ENCODE peak calls at places on chromosome X, in eight cellular contexts. One of them, this sample, is unnamed.

GRCh38 chrX:26574208-26574607 is 358.2 kb downstream of the MAGEB5 start:
- DNase-seq in tibial nerve: no peak
- DNase-seq in stimulated activated CD4-positive, alpha-beta T cell treated with anti-CD3 and anti-CD28 coated beads, Interleukin-2, amount 100 ng/mL, for 48 hours: no peak
- DNase-seq in astrocyte: no peak
- DNase-seq in mammary epithelial cell: no peak
- DNase-seq in CD8-positive, alpha-beta T cell: no peak
- DNase-seq in NCI-H1092: no peak
- DNase-seq in activated T-helper 1 cell treated with anti-CD3 and anti-CD28 coated beads, Interleukin-2, amount 50 U/mL, for 16 hours: no peak
- DNase-seq in this sample: no peak

GRCh38 chrX:40007136-40007535 is 90.6 kb downstream of the BCOR start:
- DNase-seq in activated T-helper 1 cell treated with anti-CD3 and anti-CD28 coated beads, Interleukin-2, amount 50 U/mL, for 16 hours: no peak
- DNase-seq in mammary epithelial cell: no peak
- DNase-seq in tibial nerve: no peak
- DNase-seq in astrocyte: no peak
- DNase-seq in NCI-H1092: no peak
- DNase-seq in CD8-positive, alpha-beta T cell: no peak
- DNase-seq in stimulated activated CD4-positive, alpha-beta T cell treated with anti-CD3 and anti-CD28 coated beads, Interleukin-2, amount 100 ng/mL, for 48 hours: no peak
- DNase-seq in this sample: no peak

GRCh38 chrX:83419030-83419792 is 88.9 kb upstream of the POU3F4 start:
- DNase-seq in activated T-helper 1 cell treated with anti-CD3 and anti-CD28 coated beads, Interleukin-2, amount 50 U/mL, for 16 hours: no peak
- DNase-seq in astrocyte: no peak
- DNase-seq in stimulated activated CD4-positive, alpha-beta T cell treated with anti-CD3 and anti-CD28 coated beads, Interleukin-2, amount 100 ng/mL, for 48 hours: no peak
- DNase-seq in CD8-positive, alpha-beta T cell: no peak
- DNase-seq in tibial nerve: no peak
- DNase-seq in mammary epithelial cell: no peak
- DNase-seq in NCI-H1092: no peak
- DNase-seq in this sample: no peak

GRCh38 chrX:106451933-106452332 is 159.8 kb upstream of the RADX start:
- DNase-seq in mammary epithelial cell: no peak
- DNase-seq in stimulated activated CD4-positive, alpha-beta T cell treated with anti-CD3 and anti-CD28 coated beads, Interleukin-2, amount 100 ng/mL, for 48 hours: no peak
- DNase-seq in astrocyte: no peak
- DNase-seq in activated T-helper 1 cell treated with anti-CD3 and anti-CD28 coated beads, Interleukin-2, amount 50 U/mL, for 16 hours: no peak
- DNase-seq in NCI-H1092: no peak
- DNase-seq in CD8-positive, alpha-beta T cell: no peak
- DNase-seq in tibial nerve: no peak
- DNase-seq in this sample: no peak

GRCh38 chrX:132940727-132941162 is 17.7 kb downstream of the HS6ST2 start:
- DNase-seq in stimulated activated CD4-positive, alpha-beta T cell treated with anti-CD3 and anti-CD28 coated beads, Interleukin-2, amount 100 ng/mL, for 48 hours: no peak
- DNase-seq in tibial nerve: no peak
- DNase-seq in CD8-positive, alpha-beta T cell: no peak
- DNase-seq in astrocyte: no peak
- DNase-seq in NCI-H1092: no peak
- DNase-seq in activated T-helper 1 cell treated with anti-CD3 and anti-CD28 coated beads, Interleukin-2, amount 50 U/mL, for 16 hours: no peak
- DNase-seq in mammary epithelial cell: no peak
- DNase-seq in this sample: no peak

GRCh38 chrX:40245411-40246140 is 147.8 kb upstream of the BCOR start:
- DNase-seq in NCI-H1092: no peak
- DNase-seq in mammary epithelial cell: no peak
- DNase-seq in astrocyte: peak
- DNase-seq in CD8-positive, alpha-beta T cell: no peak
- DNase-seq in tibial nerve: no peak
- DNase-seq in activated T-helper 1 cell treated with anti-CD3 and anti-CD28 coated beads, Interleukin-2, amount 50 U/mL, for 16 hours: no peak
- DNase-seq in stimulated activated CD4-positive, alpha-beta T cell treated with anti-CD3 and anti-CD28 coated beads, Interleukin-2, amount 100 ng/mL, for 48 hours: no peak
- DNase-seq in this sample: no peak

GRCh38 chrX:131633285-131633917 is 89.5 kb downstream of the OR13H1 start:
- DNase-seq in tibial nerve: peak
- DNase-seq in NCI-H1092: peak
- DNase-seq in stimulated activated CD4-positive, alpha-beta T cell treated with anti-CD3 and anti-CD28 coated beads, Interleukin-2, amount 100 ng/mL, for 48 hours: peak
- DNase-seq in mammary epithelial cell: peak
- DNase-seq in activated T-helper 1 cell treated with anti-CD3 and anti-CD28 coated beads, Interleukin-2, amount 50 U/mL, for 16 hours: no peak
- DNase-seq in astrocyte: peak
- DNase-seq in CD8-positive, alpha-beta T cell: no peak
- DNase-seq in this sample: peak

GRCh38 chrX:32293962-32294708 is 917.2 kb downstream of the DMD start:
- DNase-seq in CD8-positive, alpha-beta T cell: no peak
- DNase-seq in activated T-helper 1 cell treated with anti-CD3 and anti-CD28 coated beads, Interleukin-2, amount 50 U/mL, for 16 hours: no peak
- DNase-seq in stimulated activated CD4-positive, alpha-beta T cell treated with anti-CD3 and anti-CD28 coated beads, Interleukin-2, amount 100 ng/mL, for 48 hours: no peak
- DNase-seq in astrocyte: no peak
- DNase-seq in NCI-H1092: no peak
- DNase-seq in mammary epithelial cell: no peak
- DNase-seq in tibial nerve: no peak
- DNase-seq in this sample: no peak

GRCh38 chrX:15769300-15769954 is 20.9 kb upstream of the ZRSR2 start:
- DNase-seq in CD8-positive, alpha-beta T cell: no peak
- DNase-seq in mammary epithelial cell: no peak
- DNase-seq in tibial nerve: no peak
- DNase-seq in stimulated activated CD4-positive, alpha-beta T cell treated with anti-CD3 and anti-CD28 coated beads, Interleukin-2, amount 100 ng/mL, for 48 hours: no peak
- DNase-seq in activated T-helper 1 cell treated with anti-CD3 and anti-CD28 coated beads, Interleukin-2, amount 50 U/mL, for 16 hours: no peak
- DNase-seq in NCI-H1092: no peak
- DNase-seq in astrocyte: no peak
- DNase-seq in this sample: no peak

GRCh38 chrX:63354484-63354883 is 3.4 kb upstream of the SPIN4 start:
- DNase-seq in astrocyte: no peak
- DNase-seq in mammary epithelial cell: peak
- DNase-seq in activated T-helper 1 cell treated with anti-CD3 and anti-CD28 coated beads, Interleukin-2, amount 50 U/mL, for 16 hours: no peak
- DNase-seq in tibial nerve: no peak
- DNase-seq in NCI-H1092: no peak
- DNase-seq in CD8-positive, alpha-beta T cell: no peak
- DNase-seq in stimulated activated CD4-positive, alpha-beta T cell treated with anti-CD3 and anti-CD28 coated beads, Interleukin-2, amount 100 ng/mL, for 48 hours: no peak
- DNase-seq in this sample: no peak

GRCh38 chrX:46180258-46180687 is 364.9 kb downstream of the ZNF674 start:
- DNase-seq in CD8-positive, alpha-beta T cell: no peak
- DNase-seq in activated T-helper 1 cell treated with anti-CD3 and anti-CD28 coated beads, Interleukin-2, amount 50 U/mL, for 16 hours: no peak
- DNase-seq in tibial nerve: no peak
- DNase-seq in astrocyte: peak
- DNase-seq in stimulated activated CD4-positive, alpha-beta T cell treated with anti-CD3 and anti-CD28 coated beads, Interleukin-2, amount 100 ng/mL, for 48 hours: no peak
- DNase-seq in NCI-H1092: no peak
- DNase-seq in mammary epithelial cell: peak
- DNase-seq in this sample: no peak